ENCODE peak calls at places on chromosomes 13 and 19, in nine cellular contexts. One of them, this sample, is unnamed.

GRCh38 chr19:19911150-19911549 is 10.4 kb downstream of the ZNF93 start:
- DNase-seq in mesothelial cell of epicardium: no peak
- DNase-seq in psoas muscle: no peak
- DNase-seq in progenitor cell of endocrine pancreas: no peak
- DNase-seq in A549: no peak
- DNase-seq in CD8-positive, alpha-beta T cell: no peak
- DNase-seq in adrenal gland: no peak
- DNase-seq in activated CD8-positive, alpha-beta T cell treated with anti-CD3 and anti-CD28 coated beads for 36 hours: no peak
- DNase-seq in astrocyte of the spinal cord: peak
- DNase-seq in this sample: no peak

GRCh38 chr19:40217921-40218890 is at the start of gene TTC9B:
- DNase-seq in mesothelial cell of epicardium: no peak
- DNase-seq in activated CD8-positive, alpha-beta T cell treated with anti-CD3 and anti-CD28 coated beads for 36 hours: peak
- DNase-seq in CD8-positive, alpha-beta T cell: no peak
- DNase-seq in progenitor cell of endocrine pancreas: no peak
- DNase-seq in adrenal gland: no peak
- DNase-seq in astrocyte of the spinal cord: no peak
- DNase-seq in psoas muscle: no peak
- DNase-seq in A549: peak
- DNase-seq in this sample: no peak

GRCh38 chr19:16860118-16860517 is 28.7 kb upstream of the F2RL3 start:
- DNase-seq in progenitor cell of endocrine pancreas: no peak
- DNase-seq in activated CD8-positive, alpha-beta T cell treated with anti-CD3 and anti-CD28 coated beads for 36 hours: no peak
- DNase-seq in mesothelial cell of epicardium: no peak
- DNase-seq in CD8-positive, alpha-beta T cell: no peak
- DNase-seq in A549: no peak
- DNase-seq in astrocyte of the spinal cord: no peak
- DNase-seq in adrenal gland: no peak
- DNase-seq in psoas muscle: no peak
- DNase-seq in this sample: no peak

GRCh38 chr13:47675871-47676270 is 325.2 kb downstream of the SUCLA2 start:
- DNase-seq in CD8-positive, alpha-beta T cell: no peak
- DNase-seq in A549: no peak
- DNase-seq in activated CD8-positive, alpha-beta T cell treated with anti-CD3 and anti-CD28 coated beads for 36 hours: no peak
- DNase-seq in adrenal gland: no peak
- DNase-seq in mesothelial cell of epicardium: no peak
- DNase-seq in astrocyte of the spinal cord: no peak
- DNase-seq in progenitor cell of endocrine pancreas: no peak
- DNase-seq in psoas muscle: no peak
- DNase-seq in this sample: no peak

GRCh38 chr13:77896536-77896935 is 22.1 kb downstream of the EDNRB start:
- DNase-seq in CD8-positive, alpha-beta T cell: no peak
- DNase-seq in activated CD8-positive, alpha-beta T cell treated with anti-CD3 and anti-CD28 coated beads for 36 hours: no peak
- DNase-seq in astrocyte of the spinal cord: peak
- DNase-seq in progenitor cell of endocrine pancreas: no peak
- DNase-seq in psoas muscle: no peak
- DNase-seq in adrenal gland: no peak
- DNase-seq in mesothelial cell of epicardium: no peak
- DNase-seq in A549: no peak
- DNase-seq in this sample: no peak

GRCh38 chr19:5903054-5903501 is 512 bp downstream of the NDUFA11 start:
- DNase-seq in psoas muscle: no peak
- DNase-seq in activated CD8-positive, alpha-beta T cell treated with anti-CD3 and anti-CD28 coated beads for 36 hours: peak
- DNase-seq in progenitor cell of endocrine pancreas: no peak
- DNase-seq in CD8-positive, alpha-beta T cell: no peak
- DNase-seq in mesothelial cell of epicardium: no peak
- DNase-seq in adrenal gland: no peak
- DNase-seq in astrocyte of the spinal cord: no peak
- DNase-seq in A549: no peak
- DNase-seq in this sample: no peak

GRCh38 chr19:16611121-16611520 is 16.9 kb downstream of the MED26 start:
- DNase-seq in mesothelial cell of epicardium: no peak
- DNase-seq in psoas muscle: peak
- DNase-seq in astrocyte of the spinal cord: no peak
- DNase-seq in A549: no peak
- DNase-seq in progenitor cell of endocrine pancreas: no peak
- DNase-seq in activated CD8-positive, alpha-beta T cell treated with anti-CD3 and anti-CD28 coated beads for 36 hours: no peak
- DNase-seq in adrenal gland: no peak
- DNase-seq in CD8-positive, alpha-beta T cell: no peak
- DNase-seq in this sample: no peak

GRCh38 chr13:43206858-43207257 is 183.5 kb downstream of the DNAJC15 start:
- DNase-seq in adrenal gland: no peak
- DNase-seq in A549: no peak
- DNase-seq in activated CD8-positive, alpha-beta T cell treated with anti-CD3 and anti-CD28 coated beads for 36 hours: no peak
- DNase-seq in CD8-positive, alpha-beta T cell: no peak
- DNase-seq in psoas muscle: no peak
- DNase-seq in astrocyte of the spinal cord: no peak
- DNase-seq in mesothelial cell of epicardium: no peak
- DNase-seq in progenitor cell of endocrine pancreas: no peak
- DNase-seq in this sample: no peak

GRCh38 chr13:98509271-98510155 is 67.4 kb downstream of the STK24 start:
- DNase-seq in mesothelial cell of epicardium: no peak
- DNase-seq in CD8-positive, alpha-beta T cell: peak
- DNase-seq in activated CD8-positive, alpha-beta T cell treated with anti-CD3 and anti-CD28 coated beads for 36 hours: peak
- DNase-seq in progenitor cell of endocrine pancreas: no peak
- DNase-seq in adrenal gland: peak
- DNase-seq in A549: peak
- DNase-seq in psoas muscle: no peak
- DNase-seq in astrocyte of the spinal cord: peak
- DNase-seq in this sample: peak

GRCh38 chr13:44142911-44143665 is 230.5 kb upstream of the SERP2 start:
- DNase-seq in psoas muscle: no peak
- DNase-seq in progenitor cell of endocrine pancreas: no peak
- DNase-seq in A549: peak
- DNase-seq in activated CD8-positive, alpha-beta T cell treated with anti-CD3 and anti-CD28 coated beads for 36 hours: no peak
- DNase-seq in CD8-positive, alpha-beta T cell: no peak
- DNase-seq in adrenal gland: no peak
- DNase-seq in mesothelial cell of epicardium: no peak
- DNase-seq in astrocyte of the spinal cord: peak
- DNase-seq in this sample: no peak

GRCh38 chr19:35533822-35534521 is 716 bp downstream of the GAPDHS start:
- DNase-seq in CD8-positive, alpha-beta T cell: peak
- DNase-seq in adrenal gland: peak
- DNase-seq in astrocyte of the spinal cord: no peak
- DNase-seq in progenitor cell of endocrine pancreas: no peak
- DNase-seq in psoas muscle: peak
- DNase-seq in activated CD8-positive, alpha-beta T cell treated with anti-CD3 and anti-CD28 coated beads for 36 hours: peak
- DNase-seq in mesothelial cell of epicardium: no peak
- DNase-seq in A549: peak
- DNase-seq in this sample: peak

GRCh38 chr13:51585234-51585672 is 991 bp downstream of the WDFY2 start:
- DNase-seq in activated CD8-positive, alpha-beta T cell treated with anti-CD3 and anti-CD28 coated beads for 36 hours: no peak
- DNase-seq in astrocyte of the spinal cord: peak
- DNase-seq in adrenal gland: no peak
- DNase-seq in mesothelial cell of epicardium: no peak
- DNase-seq in psoas muscle: no peak
- DNase-seq in CD8-positive, alpha-beta T cell: no peak
- DNase-seq in progenitor cell of endocrine pancreas: no peak
- DNase-seq in A549: no peak
- DNase-seq in this sample: no peak

GRCh38 chr13:78372581-78372980 is 230.8 kb downstream of the POU4F1 start:
- DNase-seq in A549: no peak
- DNase-seq in mesothelial cell of epicardium: no peak
- DNase-seq in CD8-positive, alpha-beta T cell: no peak
- DNase-seq in astrocyte of the spinal cord: peak
- DNase-seq in psoas muscle: no peak
- DNase-seq in activated CD8-positive, alpha-beta T cell treated with anti-CD3 and anti-CD28 coated beads for 36 hours: no peak
- DNase-seq in adrenal gland: no peak
- DNase-seq in progenitor cell of endocrine pancreas: no peak
- DNase-seq in this sample: no peak

GRCh38 chr19:892243-892996 is 567 bp downstream of the MED16 start:
- DNase-seq in activated CD8-positive, alpha-beta T cell treated with anti-CD3 and anti-CD28 coated beads for 36 hours: peak
- DNase-seq in CD8-positive, alpha-beta T cell: no peak
- DNase-seq in adrenal gland: no peak
- DNase-seq in A549: no peak
- DNase-seq in astrocyte of the spinal cord: no peak
- DNase-seq in progenitor cell of endocrine pancreas: no peak
- DNase-seq in mesothelial cell of epicardium: no peak
- DNase-seq in psoas muscle: no peak
- DNase-seq in this sample: no peak

GRCh38 chr13:98507060-98507797 is 69.7 kb downstream of the STK24 start:
- DNase-seq in adrenal gland: peak
- DNase-seq in activated CD8-positive, alpha-beta T cell treated with anti-CD3 and anti-CD28 coated beads for 36 hours: no peak
- DNase-seq in A549: peak
- DNase-seq in CD8-positive, alpha-beta T cell: peak
- DNase-seq in mesothelial cell of epicardium: no peak
- DNase-seq in progenitor cell of endocrine pancreas: no peak
- DNase-seq in psoas muscle: no peak
- DNase-seq in astrocyte of the spinal cord: peak
- DNase-seq in this sample: no peak

GRCh38 chr13:25473864-25474263 is 102.1 kb downstream of the ATP8A2 start:
- DNase-seq in psoas muscle: no peak
- DNase-seq in A549: no peak
- DNase-seq in CD8-positive, alpha-beta T cell: no peak
- DNase-seq in progenitor cell of endocrine pancreas: no peak
- DNase-seq in mesothelial cell of epicardium: no peak
- DNase-seq in adrenal gland: no peak
- DNase-seq in activated CD8-positive, alpha-beta T cell treated with anti-CD3 and anti-CD28 coated beads for 36 hours: no peak
- DNase-seq in astrocyte of the spinal cord: no peak
- DNase-seq in this sample: no peak

GRCh38 chr13:26600345-26600761 is 42.9 kb downstream of the WASF3 start:
- DNase-seq in activated CD8-positive, alpha-beta T cell treated with anti-CD3 and anti-CD28 coated beads for 36 hours: no peak
- DNase-seq in progenitor cell of endocrine pancreas: no peak
- DNase-seq in adrenal gland: no peak
- DNase-seq in CD8-positive, alpha-beta T cell: no peak
- DNase-seq in A549: no peak
- DNase-seq in psoas muscle: no peak
- DNase-seq in mesothelial cell of epicardium: no peak
- DNase-seq in astrocyte of the spinal cord: no peak
- DNase-seq in this sample: no peak

GRCh38 chr13:94329754-94330551 is 149.5 kb downstream of the DCT start:
- DNase-seq in psoas muscle: no peak
- DNase-seq in A549: peak
- DNase-seq in activated CD8-positive, alpha-beta T cell treated with anti-CD3 and anti-CD28 coated beads for 36 hours: no peak
- DNase-seq in adrenal gland: peak
- DNase-seq in progenitor cell of endocrine pancreas: no peak
- DNase-seq in CD8-positive, alpha-beta T cell: no peak
- DNase-seq in mesothelial cell of epicardium: no peak
- DNase-seq in astrocyte of the spinal cord: peak
- DNase-seq in this sample: no peak

GRCh38 chr13:101049166-101049850 is 367.0 kb downstream of the NALCN start:
- DNase-seq in psoas muscle: no peak
- DNase-seq in progenitor cell of endocrine pancreas: no peak
- DNase-seq in activated CD8-positive, alpha-beta T cell treated with anti-CD3 and anti-CD28 coated beads for 36 hours: no peak
- DNase-seq in CD8-positive, alpha-beta T cell: no peak
- DNase-seq in mesothelial cell of epicardium: no peak
- DNase-seq in astrocyte of the spinal cord: peak
- DNase-seq in A549: no peak
- DNase-seq in adrenal gland: no peak
- DNase-seq in this sample: no peak

GRCh38 chr13:95704510-95704909 is 27.6 kb downstream of the DNAJC3 start:
- DNase-seq in activated CD8-positive, alpha-beta T cell treated with anti-CD3 and anti-CD28 coated beads for 36 hours: no peak
- DNase-seq in astrocyte of the spinal cord: no peak
- DNase-seq in psoas muscle: no peak
- DNase-seq in progenitor cell of endocrine pancreas: no peak
- DNase-seq in adrenal gland: no peak
- DNase-seq in A549: peak
- DNase-seq in CD8-positive, alpha-beta T cell: no peak
- DNase-seq in mesothelial cell of epicardium: no peak
- DNase-seq in this sample: no peak
- TF ChIP-seq CTCF in activated CD8-positive, alpha-beta T cell treated with anti-CD3 and anti-CD28 coated beads for 36 hours: no peak
- TF ChIP-seq CTCF in astrocyte of the spinal cord: peak
- TF ChIP-seq CTCF in psoas muscle: no peak
- TF ChIP-seq CTCF in progenitor cell of endocrine pancreas: peak
- TF ChIP-seq CTCF in adrenal gland: no peak
- TF ChIP-seq CTCF in A549: peak
- TF ChIP-seq CTCF in CD8-positive, alpha-beta T cell: no peak
- TF ChIP-seq CTCF in mesothelial cell of epicardium: peak
- TF ChIP-seq CTCF in this sample: peak

GRCh38 chr19:12778020-12778904 is 2.9 kb upstream of the HOOK2 start:
- DNase-seq in progenitor cell of endocrine pancreas: no peak
- DNase-seq in activated CD8-positive, alpha-beta T cell treated with anti-CD3 and anti-CD28 coated beads for 36 hours: peak
- DNase-seq in A549: peak
- DNase-seq in psoas muscle: peak
- DNase-seq in adrenal gland: peak
- DNase-seq in astrocyte of the spinal cord: peak
- DNase-seq in mesothelial cell of epicardium: no peak
- DNase-seq in CD8-positive, alpha-beta T cell: peak
- DNase-seq in this sample: no peak
- TF ChIP-seq CTCF in progenitor cell of endocrine pancreas: no peak
- TF ChIP-seq CTCF in activated CD8-positive, alpha-beta T cell treated with anti-CD3 and anti-CD28 coated beads for 36 hours: no peak
- TF ChIP-seq CTCF in A549: no peak
- TF ChIP-seq CTCF in psoas muscle: no peak
- TF ChIP-seq CTCF in adrenal gland: no peak
- TF ChIP-seq CTCF in astrocyte of the spinal cord: no peak
- TF ChIP-seq CTCF in mesothelial cell of epicardium: no peak
- TF ChIP-seq CTCF in CD8-positive, alpha-beta T cell: no peak
- TF ChIP-seq CTCF in this sample: no peak

GRCh38 chr19:56351208-56351607 is 36.6 kb upstream of the ZSCAN5A start:
- DNase-seq in progenitor cell of endocrine pancreas: no peak
- DNase-seq in activated CD8-positive, alpha-beta T cell treated with anti-CD3 and anti-CD28 coated beads for 36 hours: no peak
- DNase-seq in psoas muscle: no peak
- DNase-seq in CD8-positive, alpha-beta T cell: no peak
- DNase-seq in mesothelial cell of epicardium: no peak
- DNase-seq in A549: no peak
- DNase-seq in adrenal gland: no peak
- DNase-seq in astrocyte of the spinal cord: no peak
- DNase-seq in this sample: no peak

GRCh38 chr19:56355517-56355916 is 37.8 kb downstream of the ZNF582 start:
- DNase-seq in A549: no peak
- DNase-seq in activated CD8-positive, alpha-beta T cell treated with anti-CD3 and anti-CD28 coated beads for 36 hours: no peak
- DNase-seq in adrenal gland: no peak
- DNase-seq in astrocyte of the spinal cord: no peak
- DNase-seq in progenitor cell of endocrine pancreas: no peak
- DNase-seq in mesothelial cell of epicardium: no peak
- DNase-seq in CD8-positive, alpha-beta T cell: no peak
- DNase-seq in psoas muscle: no peak
- DNase-seq in this sample: no peak

GRCh38 chr19:56348289-56348877 is 33.7 kb upstream of the ZSCAN5A start:
- DNase-seq in A549: peak
- DNase-seq in astrocyte of the spinal cord: no peak
- DNase-seq in psoas muscle: no peak
- DNase-seq in mesothelial cell of epicardium: no peak
- DNase-seq in CD8-positive, alpha-beta T cell: no peak
- DNase-seq in adrenal gland: no peak
- DNase-seq in activated CD8-positive, alpha-beta T cell treated with anti-CD3 and anti-CD28 coated beads for 36 hours: peak
- DNase-seq in progenitor cell of endocrine pancreas: no peak
- DNase-seq in this sample: no peak

GRCh38 chr19:56347163-56347778 is 32.6 kb upstream of the ZSCAN5A start:
- DNase-seq in mesothelial cell of epicardium: no peak
- DNase-seq in activated CD8-positive, alpha-beta T cell treated with anti-CD3 and anti-CD28 coated beads for 36 hours: no peak
- DNase-seq in CD8-positive, alpha-beta T cell: no peak
- DNase-seq in astrocyte of the spinal cord: no peak
- DNase-seq in psoas muscle: no peak
- DNase-seq in adrenal gland: no peak
- DNase-seq in progenitor cell of endocrine pancreas: no peak
- DNase-seq in A549: no peak
- DNase-seq in this sample: no peak

GRCh38 chr19:56350416-56351045 is 35.9 kb upstream of the ZSCAN5A start:
- DNase-seq in astrocyte of the spinal cord: peak
- DNase-seq in CD8-positive, alpha-beta T cell: peak
- DNase-seq in psoas muscle: no peak
- DNase-seq in adrenal gland: no peak
- DNase-seq in mesothelial cell of epicardium: no peak
- DNase-seq in progenitor cell of endocrine pancreas: peak
- DNase-seq in activated CD8-positive, alpha-beta T cell treated with anti-CD3 and anti-CD28 coated beads for 36 hours: peak
- DNase-seq in A549: peak
- DNase-seq in this sample: no peak
- TF ChIP-seq CTCF in astrocyte of the spinal cord: peak
- TF ChIP-seq CTCF in CD8-positive, alpha-beta T cell: peak
- TF ChIP-seq CTCF in psoas muscle: peak
- TF ChIP-seq CTCF in adrenal gland: peak
- TF ChIP-seq CTCF in mesothelial cell of epicardium: peak
- TF ChIP-seq CTCF in progenitor cell of endocrine pancreas: peak
- TF ChIP-seq CTCF in activated CD8-positive, alpha-beta T cell treated with anti-CD3 and anti-CD28 coated beads for 36 hours: peak
- TF ChIP-seq CTCF in A549: peak
- TF ChIP-seq CTCF in this sample: peak

GRCh38 chr13:52846567-52847321 is 1.7 kb downstream of the PCDH8 start:
- DNase-seq in astrocyte of the spinal cord: no peak
- DNase-seq in activated CD8-positive, alpha-beta T cell treated with anti-CD3 and anti-CD28 coated beads for 36 hours: peak
- DNase-seq in mesothelial cell of epicardium: peak
- DNase-seq in CD8-positive, alpha-beta T cell: no peak
- DNase-seq in psoas muscle: peak
- DNase-seq in adrenal gland: peak
- DNase-seq in A549: no peak
- DNase-seq in progenitor cell of endocrine pancreas: peak
- DNase-seq in this sample: no peak
- TF ChIP-seq CTCF in astrocyte of the spinal cord: peak
- TF ChIP-seq CTCF in activated CD8-positive, alpha-beta T cell treated with anti-CD3 and anti-CD28 coated beads for 36 hours: no peak
- TF ChIP-seq CTCF in mesothelial cell of epicardium: peak
- TF ChIP-seq CTCF in CD8-positive, alpha-beta T cell: no peak
- TF ChIP-seq CTCF in psoas muscle: peak
- TF ChIP-seq CTCF in adrenal gland: no peak
- TF ChIP-seq CTCF in A549: no peak
- TF ChIP-seq CTCF in progenitor cell of endocrine pancreas: peak
- TF ChIP-seq CTCF in this sample: peak